ENCODE peak calls at places on chromosomes 16 and 17, in five cellular contexts. L is psoas muscle, H is cardiac fibroblast, E is foreskin fibroblast, V is A549. R is an unnamed sample.

GRCh38 chr17:31472137-31472536 is 80.7 kb downstream of the RAB11FIP4 start:
- DNase-seq in L (no peak), H (no peak), E (no peak), V (no peak), R (no peak)

GRCh38 chr17:16915752-16916556 is 56.0 kb downstream of the TNFRSF13B start:
- DNase-seq in L (no peak), H (peak), E (peak), V (peak), R (peak)

GRCh38 chr17:81406117-81406953 is 11.1 kb downstream of the BAHCC1 start:
- DNase-seq in L (peak), H (no peak), E (no peak), V (no peak), R (no peak)

GRCh38 chr16:67516296-67517177 is 12.1 kb upstream of the RIPOR1 start:
- DNase-seq in L (no peak), H (peak), E (peak), V (peak), R (peak)

GRCh38 chr16:49621240-49622083 is 234.4 kb downstream of the ZNF423 start:
- DNase-seq in L (peak), H (peak), E (no peak), V (no peak), R (no peak)

GRCh38 chr17:28792877-28793666 is 49.3 kb downstream of the TRAF4 start:
- DNase-seq in L (no peak), H (peak), E (peak), V (no peak), R (no peak)

GRCh38 chr16:4882633-4883285 is 35.5 kb downstream of the UBN1 start:
- DNase-seq in L (peak), H (peak), E (peak), V (no peak), R (peak)

GRCh38 chr16:49513040-49513439 is 139.4 kb downstream of the C16orf78 start:
- DNase-seq in L (peak), H (peak), E (no peak), V (peak), R (no peak)

GRCh38 chr16:59566446-59566845 is 832.3 kb upstream of the GOT2 start:
- DNase-seq in L (no peak), H (no peak), E (peak), V (no peak), R (no peak)

GRCh38 chr16:11581677-11582076 is 5.0 kb downstream of the LITAF start:
- DNase-seq in L (no peak), H (no peak), E (no peak), V (no peak), R (no peak)

GRCh38 chr16:63617047-63617989 is 1504.5 kb downstream of the CDH11 start:
- DNase-seq in L (peak), H (no peak), E (no peak), V (no peak), R (no peak)

GRCh38 chr17:82531431-82531881 is 11.9 kb downstream of the FOXK2 start:
- DNase-seq in L (no peak), H (peak), E (peak), V (no peak), R (peak)

GRCh38 chr17:39212841-39213480 is 12.8 kb downstream of the STAC2 start:
- DNase-seq in L (no peak), H (no peak), E (no peak), V (no peak), R (peak)

GRCh38 chr17:21215935-21216334 is 2.0 kb upstream of the TMEM11 start:
- DNase-seq in L (no peak), H (peak), E (no peak), V (no peak), R (peak)

GRCh38 chr17:46949291-46950174 is 26.6 kb downstream of the GOSR2 start:
- DNase-seq in L (no peak), H (no peak), E (peak), V (no peak), R (peak)

GRCh38 chr16:77807-78443 is at the start of gene MPG:
- DNase-seq in L (peak), H (peak), E (peak), V (peak), R (peak)

GRCh38 chr16:89193021-89193575 is 7.2 kb downstream of the SLC22A31 start:
- DNase-seq in L (peak), H (no peak), E (peak), V (no peak), R (peak)

GRCh38 chr16:61277849-61278248 is 758.4 kb downstream of the CDH8 start:
- DNase-seq in L (no peak), H (no peak), E (no peak), V (no peak), R (no peak)
- TF ChIP-seq CTCF in L (no peak), H (no peak), E (no peak), V (no peak), R (no peak)

GRCh38 chr16:57472665-57473060 is 10.2 kb downstream of the POLR2C start:
- DNase-seq in L (no peak), H (no peak), E (no peak), V (no peak), R (no peak)
- H3K4me3 ChIP-seq in L (no peak), H (no peak), E (no peak), V (peak), R (no peak)

GRCh38 chr17:74573169-74573568 is 5.9 kb upstream of the CD300H start:
- DNase-seq in L (no peak), H (no peak), E (no peak), V (no peak), R (no peak)

GRCh38 chr17:74569392-74570003 is 2.2 kb upstream of the CD300H start:
- DNase-seq in L (peak), H (peak), E (peak), V (peak), R (peak)

GRCh38 chr17:74574489-74575142 is 7.3 kb upstream of the CD300H start:
- DNase-seq in L (no peak), H (no peak), E (no peak), V (no peak), R (no peak)

GRCh38 chr17:74569001-74569391 is 1.7 kb upstream of the CD300H start:
- DNase-seq in L (no peak), H (no peak), E (no peak), V (no peak), R (no peak)

DNA sequence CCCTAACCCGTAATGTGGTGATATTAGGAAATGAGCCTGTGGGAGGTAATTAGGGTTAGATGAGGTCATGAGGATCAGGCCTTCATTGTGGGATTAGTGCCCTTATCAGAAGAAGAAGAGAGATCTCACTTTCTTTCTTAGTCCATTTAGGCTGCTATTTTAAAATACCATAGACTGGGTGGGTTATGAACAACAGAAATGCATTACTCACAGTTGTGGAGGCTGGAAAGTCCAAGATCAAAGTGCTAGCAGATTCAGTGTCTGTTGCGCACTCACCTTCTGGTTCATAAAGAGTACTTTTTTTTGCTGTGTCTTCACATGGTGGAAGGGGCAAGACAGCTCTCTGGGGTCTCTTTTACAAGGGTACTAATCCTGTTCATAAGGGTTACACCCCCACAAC is 4.6 kb upstream of the CD300H start:
- DNase-seq in L (no peak), H (no peak), E (no peak), V (no peak), R (no peak)
- TF ChIP-seq CTCF in L (no peak), H (no peak), E (no peak), V (no peak), R (no peak)

GRCh38 chr17:76511562-76512365 is 10.5 kb upstream of the RHBDF2 start:
- DNase-seq in L (no peak), H (no peak), E (no peak), V (no peak), R (no peak)

GRCh38 chr17:76504117-76504516 is 2.9 kb upstream of the RHBDF2 start:
- DNase-seq in L (no peak), H (no peak), E (peak), V (no peak), R (no peak)

GRCh38 chr17:76501827-76502307 is 644 bp upstream of the RHBDF2 start:
- DNase-seq in L (no peak), H (no peak), E (no peak), V (no peak), R (no peak)

GRCh38 chr17:76502326-76503211 is 1.3 kb upstream of the RHBDF2 start:
- DNase-seq in L (no peak), H (no peak), E (no peak), V (no peak), R (no peak)

DNA sequence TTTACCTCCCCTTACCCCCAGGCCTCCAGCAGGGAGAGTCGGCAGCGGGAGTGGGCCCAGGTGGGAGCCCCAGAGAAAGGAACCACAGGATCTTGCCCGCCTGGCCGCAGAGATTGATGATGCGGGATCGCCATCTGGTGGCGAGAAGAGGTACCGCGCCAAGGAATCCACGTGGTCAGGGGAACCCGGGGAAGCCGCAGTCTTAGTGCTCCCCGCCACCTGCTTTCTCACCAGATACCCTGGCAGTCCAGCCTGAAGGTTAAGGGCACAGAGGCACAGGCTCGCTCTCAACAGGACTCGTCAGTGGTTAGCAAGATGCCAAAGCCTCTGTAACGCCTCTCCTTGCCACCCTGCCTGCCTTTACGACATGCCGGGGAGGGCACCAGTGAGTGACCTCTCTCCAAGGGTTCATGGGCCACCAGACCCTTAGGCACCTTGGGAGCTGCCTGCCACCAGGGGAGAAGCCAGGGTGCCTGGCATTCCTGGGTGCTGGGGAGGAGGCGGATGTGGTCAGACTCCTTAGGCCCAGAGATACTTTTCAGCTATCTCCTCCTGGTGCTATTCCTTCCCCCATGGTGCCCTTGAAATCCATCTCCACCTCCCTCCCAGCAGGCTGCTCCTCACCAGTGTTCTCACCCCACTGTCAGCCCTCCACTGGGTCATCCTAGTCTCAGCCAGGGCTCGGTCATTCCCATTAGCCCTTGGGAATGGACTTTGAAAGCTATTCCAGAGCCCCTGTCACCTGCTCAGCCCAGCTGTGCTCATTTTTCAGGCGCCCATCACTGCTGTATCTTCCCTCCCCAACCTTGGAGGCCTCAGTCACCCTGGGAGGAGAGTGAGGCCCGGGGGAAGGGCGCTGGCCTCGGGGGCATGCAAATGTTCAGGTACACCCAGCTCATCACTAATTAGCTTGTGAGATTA is 5.4 kb upstream of the RHBDF2 start:
- DNase-seq in L (peak), H (peak), E (peak), V (peak), R (peak)
- H3K4me3 ChIP-seq in L (no peak), H (no peak), E (no peak), V (no peak), R (no peak)

GRCh38 chr16:2428787-2429036 is 535 bp upstream of the CCNF start:
- DNase-seq in L (no peak), H (no peak), E (no peak), V (no peak), R (no peak)

GRCh38 chr16:2429771-2430663 is 770 bp downstream of the CCNF start:
- DNase-seq in L (peak), H (peak), E (peak), V (peak), R (peak)

GRCh38 chr16:2428051-2428786 is 1.0 kb upstream of the CCNF start:
- DNase-seq in L (no peak), H (peak), E (peak), V (no peak), R (peak)

GRCh38 chr16:2427526-2427925 is 1.7 kb upstream of the CCNF start:
- DNase-seq in L (no peak), H (no peak), E (no peak), V (no peak), R (no peak)

DNA sequence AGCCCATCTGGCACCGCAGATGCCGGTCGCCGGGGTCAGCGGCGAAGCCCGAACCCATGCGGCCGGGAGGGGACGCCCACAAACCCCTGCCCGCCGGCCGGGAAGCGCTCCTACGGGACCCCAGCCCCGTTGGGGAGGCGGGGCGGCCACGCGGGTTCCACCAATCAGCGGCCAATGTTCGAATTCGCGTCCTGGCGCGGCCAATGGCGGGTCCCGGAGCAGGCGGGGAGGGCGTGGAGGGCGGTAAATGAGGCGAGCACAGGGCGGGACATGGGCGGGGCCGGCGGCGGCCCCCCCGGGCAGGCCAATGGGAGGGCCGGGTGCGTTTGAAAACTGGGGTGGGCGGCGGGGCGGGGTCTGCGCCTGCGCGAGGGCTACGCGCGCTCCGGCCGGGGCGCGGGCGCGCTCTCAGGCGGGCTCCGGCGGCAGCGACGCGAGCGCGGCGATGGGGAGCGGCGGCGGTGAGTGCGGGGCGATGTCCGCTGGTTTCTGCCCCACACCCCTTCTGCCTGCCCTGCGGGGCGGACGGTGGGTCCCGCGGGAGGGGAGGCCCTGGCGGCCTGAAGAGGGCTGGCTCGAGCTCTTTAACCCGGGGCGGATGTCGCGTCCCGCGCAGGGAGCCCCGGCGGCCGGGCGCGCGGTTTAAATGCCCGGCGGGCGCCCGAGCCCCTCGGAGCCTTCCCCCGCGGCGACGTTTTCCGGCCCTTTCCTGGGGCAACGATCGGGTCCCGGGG is at the start of gene CCNF:
- DNase-seq in L (peak), H (peak), E (peak), V (peak), R (peak)
- TF ChIP-seq CTCF in L (no peak), H (no peak), E (no peak), V (no peak), R (no peak)

GRCh38 chr17:48835971-48836370 is 5.1 kb downstream of the CALCOCO2 start:
- DNase-seq in L (no peak), H (no peak), E (no peak), V (no peak), R (peak)
- H3K4me3 ChIP-seq in L (no peak), H (no peak), E (no peak), V (no peak), R (no peak)

GRCh38 chr16:1631931-1632637 is 19.9 kb downstream of the CRAMP1 start:
- DNase-seq in L (no peak), H (no peak), E (no peak), V (no peak), R (no peak)

GRCh38 chr16:1633310-1633709 is 21.1 kb downstream of the CRAMP1 start:
- DNase-seq in L (no peak), H (no peak), E (no peak), V (no peak), R (no peak)

GRCh38 chr16:1630450-1631213 is 18.5 kb downstream of the CRAMP1 start:
- DNase-seq in L (no peak), H (no peak), E (no peak), V (no peak), R (no peak)

GRCh38 chr16:1632638-1632970 is 20.4 kb downstream of the CRAMP1 start:
- DNase-seq in L (no peak), H (no peak), E (no peak), V (no peak), R (no peak)

DNA sequence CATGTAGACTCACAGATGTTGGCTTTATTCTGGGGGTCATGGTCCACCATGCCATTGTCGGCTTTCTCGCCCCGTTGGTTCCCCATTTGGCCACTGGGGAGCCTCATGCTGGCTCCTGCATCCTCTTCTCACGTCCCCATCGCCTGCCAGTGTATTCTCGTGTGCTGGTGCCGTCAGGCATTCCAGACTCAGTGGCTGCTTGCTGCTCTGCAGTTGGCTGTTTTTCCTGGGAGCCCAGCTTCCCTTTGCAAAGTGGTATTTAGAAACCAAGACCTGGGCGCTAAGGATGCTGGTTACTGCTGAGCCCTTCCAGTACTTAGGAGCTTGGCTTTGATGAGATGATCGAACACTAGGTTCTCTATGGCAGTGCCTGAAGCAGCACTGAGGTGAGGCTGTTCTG is 19.1 kb downstream of the CRAMP1 start:
- DNase-seq in L (no peak), H (no peak), E (no peak), V (no peak), R (no peak)
- TF ChIP-seq CTCF in L (no peak), H (no peak), E (no peak), V (no peak), R (no peak)

GRCh38 chr16:87636050-87636684 is 33.9 kb downstream of the JPH3 start:
- DNase-seq in L (peak), H (peak), E (peak), V (peak), R (peak)

GRCh38 chr16:87638736-87639135 is 36.4 kb downstream of the JPH3 start:
- DNase-seq in L (no peak), H (no peak), E (no peak), V (no peak), R (no peak)

GRCh38 chr16:87635541-87636049 is 33.3 kb downstream of the JPH3 start:
- DNase-seq in L (peak), H (peak), E (peak), V (peak), R (peak)

GRCh38 chr16:87637357-87637756 is 35.0 kb downstream of the JPH3 start:
- DNase-seq in L (no peak), H (no peak), E (no peak), V (no peak), R (no peak)

DNA sequence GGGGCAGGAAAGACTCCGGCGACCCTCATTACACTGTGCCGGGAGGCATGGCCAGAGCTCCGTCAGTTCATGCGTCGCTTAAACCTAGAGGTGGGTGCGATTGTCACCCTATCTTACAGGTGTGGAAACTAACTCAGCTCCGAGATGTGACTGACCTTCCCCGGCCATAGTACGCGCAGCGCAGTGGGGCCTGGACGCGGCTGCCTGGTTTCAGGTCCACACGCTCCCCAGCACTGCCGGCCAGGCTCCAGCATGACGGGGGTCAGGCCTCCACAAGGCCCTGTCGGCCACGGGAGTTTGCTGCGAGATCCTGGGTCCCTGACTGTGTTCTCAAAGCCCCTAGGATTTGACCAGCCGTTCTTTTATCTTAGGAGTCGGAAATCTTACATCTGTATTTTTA is 34.4 kb downstream of the JPH3 start:
- DNase-seq in L (no peak), H (no peak), E (no peak), V (no peak), R (no peak)
- H3K4me3 ChIP-seq in L (no peak), H (no peak), E (no peak), V (no peak), R (no peak)

GRCh38 chr17:33086878-33087277 is 95.2 kb downstream of the SPACA3 start:
- DNase-seq in L (no peak), H (no peak), E (no peak), V (no peak), R (no peak)

GRCh38 chr17:33086041-33086440 is 94.4 kb downstream of the SPACA3 start:
- DNase-seq in L (no peak), H (no peak), E (no peak), V (no peak), R (no peak)

GRCh38 chr17:33091271-33091670 is 99.6 kb downstream of the SPACA3 start:
- DNase-seq in L (no peak), H (no peak), E (no peak), V (no peak), R (peak)

GRCh38 chr17:33090806-33091205 is 99.2 kb downstream of the SPACA3 start:
- DNase-seq in L (no peak), H (no peak), E (no peak), V (no peak), R (peak)
- TF ChIP-seq CTCF in L (no peak), H (no peak), E (no peak), V (no peak), R (no peak)